ENCODE peak calls at places on chromosomes 5 and 9, in eight cellular contexts. H is tibial nerve; V is psoas muscle; I is progenitor cell of endocrine pancreas; S is activated CD8-positive, alpha-beta T cell treated with anti-CD3 and anti-CD28 coated beads for 36 hours; T is IMR-90; L is choroid plexus epithelial cell; N is esophagus squamous epithelium. X is an unnamed sample.

GRCh38 chr9:95105519-95106287 is 211.8 kb downstream of the FANCC start:
- DNase-seq in H (no peak), V (no peak), I (no peak), S (no peak), T (no peak), L (no peak), N (no peak), X (no peak)

GRCh38 chr9:98971168-98971914 is 27.6 kb downstream of the COL15A1 start:
- DNase-seq in H (no peak), V (no peak), I (no peak), S (no peak), T (peak), L (peak), N (no peak), X (peak)

GRCh38 chr9:16030513-16031185 is 477.8 kb downstream of the CCDC171 start:
- DNase-seq in H (no peak), V (no peak), I (no peak), S (peak), T (peak), L (peak), N (no peak), X (peak)

GRCh38 chr5:14831006-14831338 is 40.6 kb downstream of the ANKH start:
- DNase-seq in H (no peak), V (no peak), I (no peak), S (no peak), T (no peak), L (no peak), N (no peak), X (no peak)

GRCh38 chr5:62828757-62829156 is 250.1 kb downstream of the LRRC70 start:
- DNase-seq in H (no peak), V (no peak), I (no peak), S (no peak), T (no peak), L (no peak), N (no peak), X (no peak)

GRCh38 chr9:24242599-24242998 is 303.1 kb downstream of the IZUMO3 start:
- DNase-seq in H (no peak), V (no peak), I (no peak), S (no peak), T (no peak), L (no peak), N (no peak), X (no peak)

GRCh38 chr5:152329191-152329590 is 75.9 kb downstream of the NMUR2 start:
- DNase-seq in H (no peak), V (no peak), I (no peak), S (no peak), T (no peak), L (no peak), N (no peak), X (no peak)

GRCh38 chr5:3740546-3741371 is 145.1 kb downstream of the IRX1 start:
- DNase-seq in H (no peak), V (no peak), I (no peak), S (no peak), T (no peak), L (no peak), N (no peak), X (no peak)

GRCh38 chr5:137954131-137954879 is 65.0 kb downstream of the PKD2L2 start:
- DNase-seq in H (no peak), V (no peak), I (no peak), S (no peak), T (peak), L (peak), N (no peak), X (peak)